ENCODE peak calls at places on chromosomes 5 and 9, in seven cellular contexts. X, B, G, V, P, K and Q are unnamed samples.

GRCh38 chr5:145283101-145283500 is 552.0 kb downstream of the PRELID2 start:
- DNase-seq in X (no peak), B (no peak), G (no peak), V (no peak), P (no peak), K (no peak), Q (no peak)

GRCh38 chr9:128091144-128091543 is 23.1 kb downstream of the SLC25A25 start:
- DNase-seq in X (no peak), B (no peak), G (no peak), V (peak; percentile 48), P (peak; percentile 67), K (peak; percentile 66), Q (no peak)

GRCh38 chr5:127051591-127051990 is 21.2 kb upstream of the MARCHF3 start:
- DNase-seq in X (no peak), B (no peak), G (no peak), V (no peak), P (no peak), K (no peak), Q (no peak)

GRCh38 chr5:122077451-122078115 is 476 bp downstream of the LOX start:
- DNase-seq in X (no peak), B (no peak), G (no peak), V (peak; percentile 10), P (no peak), K (no peak), Q (peak; percentile 26)

GRCh38 chr5:137233726-137234125 is 265.4 kb downstream of the SPOCK1 start:
- DNase-seq in X (no peak), B (no peak), G (no peak), V (no peak), P (no peak), K (no peak), Q (no peak)

GRCh38 chr5:93163010-93163663 is 417.9 kb downstream of the NR2F1-AS1 start:
- DNase-seq in X (no peak), B (no peak), G (no peak), V (no peak), P (no peak), K (no peak), Q (no peak)

GRCh38 chr5:138686668-138687067 is 66.6 kb upstream of the CTNNA1 start:
- DNase-seq in X (no peak), B (no peak), G (no peak), V (no peak), P (no peak), K (no peak), Q (no peak)

GRCh38 chr5:5229405-5229804 is 89.3 kb downstream of the ADAMTS16 start:
- DNase-seq in X (no peak), B (no peak), G (no peak), V (no peak), P (no peak), K (no peak), Q (no peak)

GRCh38 chr9:89175739-89176360 is 2.8 kb downstream of the SHC3 start:
- DNase-seq in X (no peak), B (no peak), G (no peak), V (no peak), P (no peak), K (no peak), Q (no peak)

GRCh38 chr5:98309785-98310566 is 463.5 kb upstream of the RGMB start:
- DNase-seq in X (no peak), B (no peak), G (no peak), V (no peak), P (no peak), K (no peak), Q (no peak)

GRCh38 chr9:93126151-93126781 is 7.8 kb downstream of the NINJ1 start:
- DNase-seq in X (no peak), B (no peak), G (no peak), V (peak; percentile 6), P (no peak), K (no peak), Q (no peak)

GRCh38 chr5:135973323-135974018 is 18.7 kb upstream of the LECT2 start:
- DNase-seq in X (no peak), B (no peak), G (no peak), V (no peak), P (no peak), K (no peak), Q (no peak)

GRCh38 chr9:134933076-134933659 is 15.5 kb upstream of the FCN1 start:
- DNase-seq in X (no peak), B (no peak), G (no peak), V (no peak), P (no peak), K (no peak), Q (no peak)

GRCh38 chr9:18274693-18275092 is 199.3 kb upstream of the ADAMTSL1 start:
- DNase-seq in X (no peak), B (peak; percentile 65), G (no peak), V (no peak), P (no peak), K (no peak), Q (no peak)

GRCh38 chr9:37342493-37342892 is 80.0 kb upstream of the GRHPR start:
- DNase-seq in X (no peak), B (no peak), G (no peak), V (no peak), P (no peak), K (no peak), Q (no peak)

GRCh38 chr5:116942622-116943021 is 368.0 kb upstream of the SEMA6A start:
- DNase-seq in X (no peak), B (no peak), G (no peak), V (no peak), P (no peak), K (no peak), Q (no peak)

GRCh38 chr9:127746959-127747569 is 12.0 kb upstream of the TOR2A start:
- DNase-seq in X (no peak), B (no peak), G (no peak), V (no peak), P (no peak), K (peak; percentile 22), Q (no peak)

GRCh38 chr5:66967102-66967501 is 229.5 kb downstream of the CD180 start:
- DNase-seq in X (no peak), B (no peak), G (no peak), V (no peak), P (no peak), K (no peak), Q (no peak)

GRCh38 chr9:111529787-111530186 is 4.8 kb downstream of the ZNF483 start:
- DNase-seq in X (no peak), B (peak; percentile 52), G (no peak), V (no peak), P (no peak), K (no peak), Q (no peak)

GRCh38 chr9:72579190-72579589 is 57.8 kb downstream of the TMC1 start:
- DNase-seq in X (no peak), B (no peak), G (no peak), V (peak; percentile 78), P (peak; percentile 77), K (peak; percentile 32), Q (peak; percentile 81)

GRCh38 chr5:90434116-90434714 is 24.7 kb upstream of the CETN3 start:
- DNase-seq in X (no peak), B (peak; percentile 30), G (no peak), V (peak; percentile 46), P (no peak), K (peak; percentile 48), Q (peak; percentile 33)

GRCh38 chr9:126939821-126940221 is 25.2 kb downstream of the RALGPS1 start:
- DNase-seq in X (no peak), B (no peak), G (no peak), V (no peak), P (no peak), K (peak; percentile 18), Q (peak; percentile 66)

GRCh38 chr5:32794086-32794485 is 83.0 kb downstream of the NPR3 start:
- DNase-seq in X (no peak), B (no peak), G (no peak), V (no peak), P (no peak), K (no peak), Q (no peak)

GRCh38 chr5:104793452-104794120 is 1231.0 kb upstream of the NUDT12 start:
- DNase-seq in X (no peak), B (no peak), G (no peak), V (peak; percentile 17), P (no peak), K (no peak), Q (no peak)
- TF ChIP-seq POLR2AphosphoS5 in X (no peak), B (no peak), G (no peak), V (no peak), P (no peak), K (no peak), Q (no peak)

GRCh38 chr9:13322828-13323550 is 43.5 kb upstream of the MPDZ start:
- DNase-seq in X (no peak), B (no peak), G (no peak), V (peak; percentile 39), P (peak; percentile 23), K (no peak), Q (no peak)
- TF ChIP-seq POLR2AphosphoS5 in X (no peak), B (no peak), G (no peak), V (peak; percentile 50), P (no peak), K (no peak), Q (no peak)

GRCh38 chr5:158880514-158881001 is 219.2 kb downstream of the EBF1 start:
- DNase-seq in X (no peak), B (no peak), G (no peak), V (no peak), P (no peak), K (no peak), Q (no peak)
- TF ChIP-seq POLR2AphosphoS5 in X (no peak), B (no peak), G (no peak), V (no peak), P (no peak), K (no peak), Q (no peak)

GRCh38 chr5:75336625-75337336 is at the start of gene HMGCR:
- DNase-seq in X (peak; percentile 79), B (peak; percentile 94), G (peak; percentile 100), V (peak; percentile 99), P (peak; percentile 99), K (peak; percentile 94), Q (peak; percentile 98)

GRCh38 chr5:75337366-75338021 is 474 bp downstream of the HMGCR start:
- DNase-seq in X (no peak), B (no peak), G (no peak), V (peak; percentile 47), P (peak; percentile 28), K (no peak), Q (peak; percentile 39)

GRCh38 chr5:75335486-75335885 is 1.5 kb upstream of the HMGCR start:
- DNase-seq in X (no peak), B (no peak), G (no peak), V (no peak), P (no peak), K (no peak), Q (no peak)

GRCh38 chr5:75338408-75338807 is 1.4 kb downstream of the HMGCR start:
- DNase-seq in X (no peak), B (no peak), G (no peak), V (no peak), P (no peak), K (no peak), Q (no peak)

DNA sequence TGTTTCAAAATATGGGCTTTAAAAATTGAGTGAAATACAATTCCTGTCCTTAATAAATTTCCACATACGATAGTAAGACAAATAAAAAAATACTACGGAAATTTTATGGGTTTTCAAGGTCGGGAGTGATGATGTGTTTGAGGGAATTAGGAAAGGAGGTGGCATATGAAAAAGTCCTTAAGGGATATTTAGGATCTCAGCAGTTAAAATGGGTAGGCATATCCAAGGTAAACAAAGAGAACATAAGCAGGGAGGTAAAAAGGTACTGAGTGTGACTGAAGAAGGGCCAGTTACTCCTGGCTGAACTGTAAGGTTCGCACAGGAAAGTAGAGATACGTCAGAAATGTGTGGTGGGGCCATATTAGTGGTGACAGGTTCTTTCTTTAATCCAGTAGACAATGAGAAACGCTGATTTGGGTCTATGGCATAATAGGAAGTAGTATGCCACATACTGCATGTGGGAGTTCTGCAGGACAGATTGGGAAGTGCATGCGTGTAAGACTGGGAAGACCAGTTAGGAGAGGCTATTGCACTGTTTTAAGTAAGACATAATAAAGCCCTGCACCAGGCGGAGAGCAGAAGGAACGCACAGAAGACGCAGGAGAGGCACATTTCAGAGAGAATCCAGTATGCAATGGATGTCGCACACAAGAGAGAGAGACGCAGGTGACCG is 932 bp upstream of the HMGCR start:
- DNase-seq in X (no peak), B (peak; percentile 62), G (no peak), V (peak; percentile 59), P (peak; percentile 24), K (peak; percentile 24), Q (no peak)
- TF ChIP-seq POLR2AphosphoS5 in X (no peak), B (no peak), G (no peak), V (no peak), P (no peak), K (no peak), Q (no peak)